ENCODE peak calls at places on chromosomes 7 and 10, in seven cellular contexts. K, I, H, R, O, V and D are unnamed samples.
A peak's percentile ranks its signal among the peaks of the same experiment; 100 is the strongest.

GRCh38 chr10:74548676-74549075 is 277.7 kb upstream of the KAT6B start:
- DNase-seq in H (peak; percentile 7), I (no peak), O (no peak), V (peak; percentile 8), R (no peak), K (no peak), D (no peak)

GRCh38 chr10:36578306-36578705 is 547.1 kb upstream of the ANKRD30A start:
- DNase-seq in O (no peak), V (no peak), H (peak; percentile 88), R (no peak), K (no peak), I (no peak), D (no peak)

GRCh38 chr7:2807846-2808772 is 36.0 kb downstream of the GNA12 start:
- DNase-seq in O (peak; percentile 11), R (no peak), I (no peak), H (peak; percentile 68), V (no peak), K (no peak), D (no peak)

GRCh38 chr7:24825931-24826661 is 68.8 kb upstream of the GSDME start:
- DNase-seq in O (peak; percentile 47), R (peak; percentile 47), I (peak; percentile 82), H (peak; percentile 63), V (peak; percentile 12), K (no peak), D (no peak)

GRCh38 chr10:21292763-21293517 is 232.5 kb downstream of the SKIDA1 start:
- DNase-seq in O (no peak), H (peak; percentile 98), I (peak; percentile 89), K (peak; percentile 24), V (peak; percentile 82), R (peak; percentile 58), D (peak; percentile 10)

GRCh38 chr7:127678947-127679346 is 27.0 kb downstream of the SND1 start:
- DNase-seq in K (no peak), V (no peak), O (no peak), R (no peak), H (peak; percentile 71), I (no peak), D (no peak)

GRCh38 chr10:34547283-34547682 is 267.8 kb downstream of the PARD3 start:
- DNase-seq in V (no peak), O (no peak), I (no peak), H (peak; percentile 46), K (no peak), R (no peak), D (no peak)

GRCh38 chr10:21740989-21741388 is 207.0 kb downstream of the MLLT10 start:
- DNase-seq in I (no peak), V (no peak), H (no peak), O (no peak), R (no peak), K (no peak), D (no peak)

GRCh38 chr7:8115547-8116402 is 146.2 kb downstream of the ICA1 start:
- DNase-seq in I (no peak), V (no peak), K (no peak), R (no peak), H (no peak), O (no peak), D (no peak)

GRCh38 chr10:44913312-44914079 is 2.4 kb downstream of the TMEM72 start:
- DNase-seq in H (no peak), I (no peak), R (no peak), V (no peak), K (no peak), O (no peak), D (peak; percentile 97)

GRCh38 chr7:122423591-122423990 is 119.0 kb upstream of the FEZF1 start:
- DNase-seq in I (no peak), H (no peak), O (no peak), R (no peak), V (no peak), K (no peak), D (no peak)

GRCh38 chr7:112788778-112789343 is 1.3 kb downstream of the TMEM168 start:
- DNase-seq in I (no peak), V (no peak), H (no peak), O (no peak), R (no peak), K (no peak), D (no peak)

GRCh38 chr10:27794157-27794556 is 48.5 kb upstream of the MKX start:
- DNase-seq in I (no peak), H (peak; percentile 5), O (no peak), R (no peak), K (no peak), V (no peak), D (peak; percentile 11)

GRCh38 chr10:102642553-102643345 is 1.5 kb upstream of the TRIM8 start:
- DNase-seq in V (peak; percentile 62), K (peak; percentile 42), I (no peak), O (peak; percentile 68), H (peak; percentile 56), R (peak; percentile 74), D (peak; percentile 70)

GRCh38 chr10:28984431-28984830 is 304.4 kb upstream of the LYZL1 start:
- DNase-seq in O (peak; percentile 88), I (peak; percentile 55), H (peak; percentile 85), V (peak; percentile 93), R (peak; percentile 91), K (peak; percentile 78), D (peak; percentile 69)

GRCh38 chr7:144659211-144659610 is 176.6 kb downstream of the TPK1 start:
- DNase-seq in R (no peak), V (no peak), I (no peak), H (no peak), K (no peak), O (no peak), D (no peak)

GRCh38 chr10:86657011-86657395 is 2.7 kb downstream of the OPN4 start:
- DNase-seq in O (no peak), R (no peak), V (no peak), K (no peak), H (no peak), I (no peak), D (no peak)

GRCh38 chr10:5538446-5538845 is 13.7 kb downstream of the CALML3 start:
- DNase-seq in I (no peak), V (peak; percentile 17), O (peak; percentile 9), R (no peak), K (no peak), H (peak; percentile 56), D (no peak)

GRCh38 chr7:66250711-66251110 is 45.6 kb downstream of the TPST1 start:
- DNase-seq in K (no peak), I (peak; percentile 20), O (no peak), V (peak; percentile 77), R (no peak), H (peak; percentile 95), D (peak; percentile 9)

GRCh38 chr7:47534322-47535032 is 47.4 kb downstream of the TNS3 start:
- DNase-seq in V (no peak), I (no peak), R (no peak), O (no peak), K (no peak), H (no peak), D (no peak)

GRCh38 chr7:47536705-47537611 is 45.0 kb downstream of the TNS3 start:
- DNase-seq in O (peak; percentile 59), R (peak; percentile 65), I (no peak), H (peak; percentile 76), V (no peak), K (no peak), D (no peak)

GRCh38 chr7:47535704-47536628 is 45.9 kb downstream of the TNS3 start:
- DNase-seq in V (no peak), H (no peak), O (no peak), I (no peak), R (no peak), K (no peak), D (no peak)

GRCh38 chr7:47537716-47538640 is 43.9 kb downstream of the TNS3 start:
- DNase-seq in I (no peak), R (no peak), V (no peak), H (no peak), O (no peak), K (no peak), D (no peak)

GRCh38 chr7:47535033-47535703 is 46.7 kb downstream of the TNS3 start:
- DNase-seq in I (no peak), K (no peak), V (no peak), H (peak; percentile 48), R (no peak), O (no peak), D (no peak)
- TF ChIP-seq CTCF in I (no peak), K (no peak), V (no peak), H (no peak), R (no peak), O (no peak), D (no peak)

DNA sequence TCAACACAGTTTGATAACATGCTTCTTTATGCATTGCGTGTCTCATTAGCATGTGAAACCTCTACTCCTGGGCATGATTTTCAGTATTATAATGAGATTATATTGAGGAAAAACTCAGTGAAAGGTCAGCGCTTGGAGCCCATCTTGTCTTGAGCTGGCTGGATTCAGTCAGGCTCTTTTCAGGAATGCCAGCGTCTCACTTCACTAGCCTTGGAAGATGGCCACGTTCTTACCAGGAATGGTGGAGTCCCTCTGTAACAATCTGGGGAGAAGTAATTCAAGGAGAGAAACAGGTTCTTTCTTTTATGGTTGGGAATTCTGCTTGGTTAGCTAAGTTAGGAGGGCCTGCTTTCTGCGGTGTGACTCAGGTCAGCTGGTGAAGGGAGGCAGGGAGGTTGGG is 241.0 kb downstream of the GALNT17 start:
- DNase-seq in V (no peak), I (no peak), H (no peak), K (no peak), R (no peak), O (no peak), D (no peak)
- TF ChIP-seq POLR2A in V (no peak), I (no peak), H (no peak), K (no peak), R (no peak), O (no peak), D (no peak)

DNA sequence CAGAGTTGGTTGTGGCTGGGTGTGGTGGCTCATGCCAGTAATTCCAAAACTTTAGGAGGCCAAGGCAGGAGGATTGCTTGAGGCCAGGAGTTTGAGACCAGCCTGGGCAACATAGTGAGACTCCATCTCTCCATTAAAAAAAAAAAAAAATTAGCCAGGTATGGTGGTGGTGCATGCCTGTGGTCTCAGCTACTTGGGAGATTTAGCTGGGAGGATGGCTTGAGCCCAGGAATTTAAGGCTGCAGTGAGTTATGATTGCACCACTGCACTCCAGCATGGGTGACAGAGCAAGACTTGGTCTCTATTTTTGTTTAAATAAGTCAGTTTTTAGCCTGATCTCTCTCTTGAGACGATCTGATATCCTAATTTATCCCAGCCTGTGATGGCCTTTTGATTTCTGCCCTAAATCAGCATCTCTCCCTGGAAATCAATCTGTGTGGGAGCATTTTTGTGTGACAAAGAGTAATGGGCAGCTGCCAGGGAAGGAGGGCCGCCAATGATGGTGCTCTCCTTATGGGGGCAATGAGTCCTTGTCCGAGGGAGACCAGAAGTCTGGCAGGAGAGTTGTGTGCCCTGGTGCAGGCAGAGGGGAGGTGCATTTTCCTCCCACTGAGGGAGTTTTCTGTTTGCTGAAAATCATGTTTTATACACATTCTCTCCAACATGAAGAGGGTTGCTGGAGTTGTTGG is 111.0 kb downstream of the NRP1 start:
- DNase-seq in R (no peak), K (no peak), O (no peak), I (no peak), V (no peak), H (no peak), D (no peak)
- H3K4me3 ChIP-seq in R (no peak overlapping the region), K (no peak overlapping the region), O (no peak overlapping the region), I (no peak overlapping the region), V (no peak overlapping the region), H (no peak overlapping the region), D (no peak overlapping the region)

DNA sequence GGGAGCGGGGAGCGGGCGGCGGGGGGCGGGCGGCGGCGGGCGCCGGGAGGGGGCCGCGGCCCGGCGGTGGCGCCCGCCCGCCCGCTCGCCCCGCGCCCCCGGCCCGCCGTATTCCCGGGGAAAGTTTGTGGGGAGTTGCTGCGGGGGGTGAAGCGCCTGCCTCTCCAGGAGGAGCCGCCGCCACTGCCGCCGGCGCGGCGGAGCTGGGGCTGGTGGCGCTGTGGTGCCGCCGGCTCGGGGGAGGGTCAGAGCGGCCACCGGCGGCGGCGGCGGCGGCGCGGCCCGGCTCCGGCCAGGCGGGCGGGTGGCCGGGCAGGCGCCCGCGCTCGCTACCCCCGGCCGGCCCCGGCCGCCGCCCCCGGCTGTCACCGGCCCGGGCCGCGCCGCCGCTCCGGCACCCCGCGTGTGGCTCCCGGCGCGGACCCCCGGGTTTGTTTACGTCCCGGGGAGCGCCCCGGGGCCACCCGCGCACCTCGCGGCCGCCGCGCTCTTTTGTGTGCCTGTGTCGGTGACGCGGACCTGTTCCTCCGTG is 861 bp upstream of the CUX1 start:
- DNase-seq in H (peak; percentile 37), V (no peak), K (peak; percentile 14), R (peak; percentile 68), I (no peak), O (peak; percentile 65), D (peak; percentile 74)
- TF ChIP-seq CTCF in H (peak; percentile 34), V (no peak), K (no peak), R (no peak), I (peak; percentile 26), O (no peak), D (peak; percentile 26)